ENCODE peak calls at places on chromosomes 11 and 22, in six cellular contexts. P, U, O, W, R and S are unnamed samples.

GRCh38 chr22:24184057-24184798 is 2.9 kb downstream of the SUSD2 start:
- DNase-seq in P (peak), U (no peak), O (no peak), W (no peak), R (no peak), S (no peak)

GRCh38 chr11:12158926-12159325 is 48.5 kb downstream of the MICAL2 start:
- DNase-seq in P (no peak), U (no peak), O (no peak), W (no peak), R (no peak), S (no peak)

GRCh38 chr11:125724125-125724524 is 22.0 kb upstream of the PATE1 start:
- DNase-seq in P (no peak), U (peak), O (no peak), W (peak), R (peak), S (no peak)

GRCh38 chr11:110453684-110454354 is 24.1 kb downstream of the FDX1 start:
- DNase-seq in P (no peak), U (no peak), O (no peak), W (no peak), R (peak), S (no peak)

GRCh38 chr22:46578824-46579561 is 41.2 kb upstream of the GRAMD4 start:
- DNase-seq in P (peak), U (peak), O (peak), W (no peak), R (no peak), S (no peak)

GRCh38 chr11:65695459-65696241 is 16.4 kb upstream of the KAT5 start:
- DNase-seq in P (no peak), U (no peak), O (no peak), W (peak), R (no peak), S (no peak)

GRCh38 chr11:2312232-2313042 is 10.6 kb downstream of the TSPAN32 start:
- DNase-seq in P (peak), U (peak), O (peak), W (peak), R (peak), S (peak)

GRCh38 chr11:10497371-10498021 is 42.4 kb downstream of the AMPD3 start:
- DNase-seq in P (no peak), U (no peak), O (no peak), W (no peak), R (no peak), S (no peak)

GRCh38 chr22:39994566-39995345 is at the start of gene FAM83F:
- DNase-seq in P (no peak), U (no peak), O (peak), W (no peak), R (peak), S (no peak)

GRCh38 chr11:128315933-128316332 is 271.4 kb downstream of the ETS1 start:
- DNase-seq in P (no peak), U (no peak), O (no peak), W (no peak), R (no peak), S (no peak)

GRCh38 chr11:126408901-126409670 is 53.6 kb downstream of the ST3GAL4 start:
- DNase-seq in P (no peak), U (no peak), O (no peak), W (no peak), R (no peak), S (no peak)

GRCh38 chr11:22792497-22792896 is 37.1 kb downstream of the SVIP start:
- DNase-seq in P (no peak), U (peak), O (peak), W (peak), R (no peak), S (peak)

GRCh38 chr22:18110194-18110943 is at the start of gene TUBA8:
- DNase-seq in P (no peak), U (peak), O (peak), W (peak), R (peak), S (peak)

GRCh38 chr22:30236875-30237274 is 9.7 kb downstream of the LIF start:
- DNase-seq in P (no peak), U (no peak), O (no peak), W (no peak), R (no peak), S (no peak)

GRCh38 chr11:132638421-132638820 is 893.9 kb downstream of the OPCML start:
- DNase-seq in P (no peak), U (no peak), O (no peak), W (no peak), R (no peak), S (no peak)

GRCh38 chr11:128476031-128476430 is 111.3 kb downstream of the ETS1 start:
- DNase-seq in P (no peak), U (no peak), O (no peak), W (no peak), R (no peak), S (no peak)

GRCh38 chr22:18000441-18001039 is 23.8 kb downstream of the MICAL3 start:
- DNase-seq in P (no peak), U (no peak), O (peak), W (peak), R (peak), S (no peak)

GRCh38 chr11:2220173-2220771 is 48.7 kb upstream of the TH start:
- DNase-seq in P (no peak), U (no peak), O (no peak), W (no peak), R (no peak), S (no peak)

GRCh38 chr11:44507896-44508440 is 57.5 kb upstream of the CD82 start:
- DNase-seq in P (no peak), U (no peak), O (no peak), W (no peak), R (no peak), S (peak)

GRCh38 chr11:63023415-63023814 is 7.8 kb upstream of the SLC22A8 start:
- DNase-seq in P (no peak), U (no peak), O (no peak), W (no peak), R (no peak), S (no peak)

GRCh38 chr22:48507171-48507570 is 1320.5 kb downstream of the BRD1 start:
- DNase-seq in P (no peak), U (no peak), O (no peak), W (no peak), R (no peak), S (no peak)

GRCh38 chr11:125773516-125773915 is 5.1 kb downstream of the PATE2 start:
- DNase-seq in P (no peak), U (peak), O (no peak), W (peak), R (no peak), S (no peak)

GRCh38 chr22:27810566-27810965 is 9.0 kb upstream of the MN1 start:
- DNase-seq in P (no peak), U (peak), O (peak), W (peak), R (no peak), S (peak)

GRCh38 chr11:123740787-123741158 is 687 bp downstream of the ZNF202 start:
- DNase-seq in P (no peak), U (peak), O (peak), W (peak), R (no peak), S (no peak)

GRCh38 chr11:123742778-123743177 is 1.3 kb upstream of the ZNF202 start:
- DNase-seq in P (no peak), U (no peak), O (no peak), W (no peak), R (no peak), S (no peak)

GRCh38 chr11:123745764-123746451 is 4.4 kb upstream of the ZNF202 start:
- DNase-seq in P (no peak), U (no peak), O (no peak), W (no peak), R (no peak), S (no peak)

GRCh38 chr11:123741159-123741951 is at the start of gene ZNF202:
- DNase-seq in P (peak), U (peak), O (peak), W (peak), R (peak), S (peak)

GRCh38 chr11:123742334-123742733 is 874 bp upstream of the ZNF202 start:
- DNase-seq in P (no peak), U (no peak), O (no peak), W (no peak), R (no peak), S (no peak)
- H3K4me3 ChIP-seq in P (peak), U (peak), O (peak), W (peak), R (peak), S (peak)

GRCh38 chr11:60913793-60914619 is at the start of gene TMEM109:
- DNase-seq in P (peak), U (peak), O (peak), W (peak), R (peak), S (peak)
- H3K4me3 ChIP-seq in P (peak), U (peak), O (peak), W (peak), R (peak), S (peak)

GRCh38 chr11:68327586-68328370 is 15.4 kb downstream of the LRP5 start:
- DNase-seq in P (no peak), U (no peak), O (no peak), W (no peak), R (no peak), S (no peak)
- H3K4me3 ChIP-seq in P (no peak), U (no peak), O (no peak), W (no peak), R (no peak), S (no peak)

DNA sequence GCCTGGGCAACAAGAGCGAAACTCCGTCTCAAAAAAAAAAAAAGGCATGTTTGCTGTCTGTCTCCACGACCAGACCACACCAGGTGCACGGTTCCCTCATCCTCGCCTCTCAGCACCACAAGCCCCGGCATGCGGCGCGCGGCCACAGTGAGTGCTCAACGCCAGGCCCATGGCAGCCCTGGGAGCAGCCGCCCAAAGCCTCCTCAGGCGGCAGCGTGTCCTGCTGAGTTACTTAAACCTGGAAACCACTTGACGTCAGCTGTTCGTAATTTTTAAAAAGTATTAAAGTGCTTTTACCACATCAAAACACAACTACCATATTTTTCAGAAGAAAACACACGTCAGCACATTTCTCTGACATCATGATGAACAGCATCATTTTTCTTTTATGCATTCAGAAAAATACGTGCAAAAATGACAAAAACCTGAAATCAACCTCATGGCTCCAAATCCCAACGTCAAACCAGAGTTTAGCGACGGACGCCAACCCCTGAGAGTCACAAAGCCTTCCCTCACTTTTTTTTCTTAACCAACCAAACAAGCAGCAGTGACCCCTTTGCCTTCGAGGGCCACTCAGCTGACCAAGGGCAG is 2.1 kb downstream of the DEAF1 start:
- DNase-seq in P (no peak), U (no peak), O (no peak), W (no peak), R (no peak), S (no peak)
- H3K4me3 ChIP-seq in P (peak), U (peak), O (peak), W (peak), R (no peak), S (peak)

GRCh38 chr11:35364101-35364780 is 55.1 kb downstream of the SLC1A2 start:
- DNase-seq in P (peak), U (peak), O (peak), W (peak), R (no peak), S (peak)
- H3K4me3 ChIP-seq in P (no peak), U (no peak), O (peak), W (no peak), R (no peak), S (no peak)

GRCh38 chr11:368414-369335 is 624 bp upstream of the B4GALNT4 start:
- DNase-seq in P (no peak), U (peak), O (peak), W (no peak), R (no peak), S (peak)
- H3K4me3 ChIP-seq in P (peak), U (no peak), O (peak), W (no peak), R (no peak), S (peak)

DNA sequence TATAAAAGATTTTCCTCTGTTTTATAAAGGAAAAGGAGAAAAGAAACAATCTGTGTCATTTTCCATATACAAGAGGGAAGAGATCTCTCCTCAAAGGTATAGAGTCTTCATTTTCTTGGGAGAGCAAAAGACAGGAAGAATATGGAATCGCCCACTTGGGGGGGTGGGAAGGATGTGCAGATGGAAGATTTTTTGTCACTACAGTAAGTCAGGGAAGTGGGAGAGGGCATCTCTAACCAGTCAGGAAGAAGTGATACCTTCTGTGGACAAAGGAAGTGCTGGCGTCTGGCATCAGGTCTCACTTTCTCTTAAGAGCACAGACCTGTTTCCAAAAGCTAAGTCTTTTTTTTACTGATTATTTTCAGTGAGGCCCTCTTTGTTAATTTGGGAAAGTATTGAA is 1.4 kb downstream of the PRR14L start:
- DNase-seq in P (no peak), U (peak), O (no peak), W (no peak), R (peak), S (no peak)
- H3K4me3 ChIP-seq in P (peak), U (peak), O (peak), W (peak), R (peak), S (peak)

GRCh38 chr11:118156531-118157185 is 4.0 kb upstream of the SCN4B start:
- DNase-seq in P (no peak), U (no peak), O (no peak), W (no peak), R (peak), S (no peak)
- H3K4me3 ChIP-seq in P (no peak), U (no peak), O (no peak), W (no peak), R (no peak), S (no peak)